ENCODE peak calls at places on chromosomes 16 and 17, in six cellular contexts. One of them, this sample, is unnamed.

GRCh38 chr16:46972429-46972970 is 974 bp downstream of the DNAJA2 start:
- DNase-seq in tibial artery: no peak
- DNase-seq in kidney epithelial cell: no peak
- DNase-seq in Karpas-422: peak
- DNase-seq in fibroblast of pulmonary artery: no peak
- DNase-seq in coronary artery: no peak
- DNase-seq in this sample: peak

GRCh38 chr17:75125984-75126383 is 5.6 kb downstream of the NT5C start:
- DNase-seq in tibial artery: no peak
- DNase-seq in kidney epithelial cell: no peak
- DNase-seq in Karpas-422: peak
- DNase-seq in fibroblast of pulmonary artery: no peak
- DNase-seq in coronary artery: no peak
- DNase-seq in this sample: peak

GRCh38 chr16:5633845-5634440 is 536.3 kb upstream of the EEF2KMT start:
- DNase-seq in tibial artery: no peak
- DNase-seq in kidney epithelial cell: no peak
- DNase-seq in Karpas-422: peak
- DNase-seq in fibroblast of pulmonary artery: peak
- DNase-seq in coronary artery: no peak
- DNase-seq in this sample: peak

GRCh38 chr16:57814896-57815295 is 12.6 kb upstream of the KIFC3 start:
- DNase-seq in tibial artery: no peak
- DNase-seq in kidney epithelial cell: no peak
- DNase-seq in Karpas-422: no peak
- DNase-seq in fibroblast of pulmonary artery: no peak
- DNase-seq in coronary artery: no peak
- DNase-seq in this sample: no peak

GRCh38 chr17:61254894-61255293 is 144.7 kb upstream of the TBX2 start:
- DNase-seq in tibial artery: no peak
- DNase-seq in kidney epithelial cell: no peak
- DNase-seq in Karpas-422: no peak
- DNase-seq in fibroblast of pulmonary artery: no peak
- DNase-seq in coronary artery: no peak
- DNase-seq in this sample: no peak

GRCh38 chr17:794876-795275 is 12.7 kb downstream of the MRM3 start:
- DNase-seq in tibial artery: peak
- DNase-seq in kidney epithelial cell: no peak
- DNase-seq in Karpas-422: no peak
- DNase-seq in fibroblast of pulmonary artery: peak
- DNase-seq in coronary artery: peak
- DNase-seq in this sample: peak

GRCh38 chr16:88505405-88506082 is 52.5 kb downstream of the ZFPM1 start:
- DNase-seq in tibial artery: no peak
- DNase-seq in kidney epithelial cell: no peak
- DNase-seq in Karpas-422: peak
- DNase-seq in fibroblast of pulmonary artery: peak
- DNase-seq in coronary artery: no peak
- DNase-seq in this sample: peak

GRCh38 chr16:2250652-2251280 is 621 bp downstream of the ECI1 start:
- DNase-seq in tibial artery: no peak
- DNase-seq in kidney epithelial cell: no peak
- DNase-seq in Karpas-422: no peak
- DNase-seq in fibroblast of pulmonary artery: peak
- DNase-seq in coronary artery: no peak
- DNase-seq in this sample: no peak

GRCh38 chr16:21663889-21664647 is at the start of gene OTOA:
- DNase-seq in tibial artery: no peak
- DNase-seq in kidney epithelial cell: no peak
- DNase-seq in Karpas-422: no peak
- DNase-seq in fibroblast of pulmonary artery: no peak
- DNase-seq in coronary artery: no peak
- DNase-seq in this sample: no peak

GRCh38 chr16:89155851-89156739 is 15.5 kb upstream of the CDH15 start:
- DNase-seq in tibial artery: no peak
- DNase-seq in kidney epithelial cell: no peak
- DNase-seq in Karpas-422: no peak
- DNase-seq in fibroblast of pulmonary artery: no peak
- DNase-seq in coronary artery: no peak
- DNase-seq in this sample: peak

GRCh38 chr16:23682181-23682580 is 3.5 kb downstream of the PLK1 start:
- DNase-seq in tibial artery: no peak
- DNase-seq in kidney epithelial cell: no peak
- DNase-seq in Karpas-422: no peak
- DNase-seq in fibroblast of pulmonary artery: peak
- DNase-seq in coronary artery: no peak
- DNase-seq in this sample: no peak

GRCh38 chr16:53176434-53176833 is 121.6 kb downstream of the CHD9 start:
- DNase-seq in tibial artery: no peak
- DNase-seq in kidney epithelial cell: no peak
- DNase-seq in Karpas-422: no peak
- DNase-seq in fibroblast of pulmonary artery: no peak
- DNase-seq in coronary artery: no peak
- DNase-seq in this sample: no peak

GRCh38 chr17:74736423-74737298 is at the start of gene RAB37:
- DNase-seq in tibial artery: no peak
- DNase-seq in kidney epithelial cell: no peak
- DNase-seq in Karpas-422: peak
- DNase-seq in fibroblast of pulmonary artery: no peak
- DNase-seq in coronary artery: peak
- DNase-seq in this sample: peak

GRCh38 chr16:11585460-11586374 is 1.0 kb downstream of the LITAF start:
- DNase-seq in tibial artery: no peak
- DNase-seq in kidney epithelial cell: no peak
- DNase-seq in Karpas-422: peak
- DNase-seq in fibroblast of pulmonary artery: no peak
- DNase-seq in coronary artery: peak
- DNase-seq in this sample: peak

GRCh38 chr17:58232707-58233156 is 5.7 kb upstream of the LPO start:
- DNase-seq in tibial artery: no peak
- DNase-seq in kidney epithelial cell: peak
- DNase-seq in Karpas-422: peak
- DNase-seq in fibroblast of pulmonary artery: peak
- DNase-seq in coronary artery: peak
- DNase-seq in this sample: no peak

GRCh38 chr17:12041316-12041715 is 20.6 kb downstream of the MAP2K4 start:
- DNase-seq in tibial artery: no peak
- DNase-seq in kidney epithelial cell: peak
- DNase-seq in Karpas-422: no peak
- DNase-seq in fibroblast of pulmonary artery: peak
- DNase-seq in coronary artery: no peak
- DNase-seq in this sample: no peak

GRCh38 chr17:17567631-17568030 is 23.9 kb downstream of the PEMT start:
- DNase-seq in tibial artery: peak
- DNase-seq in kidney epithelial cell: no peak
- DNase-seq in Karpas-422: no peak
- DNase-seq in fibroblast of pulmonary artery: peak
- DNase-seq in coronary artery: peak
- DNase-seq in this sample: no peak

GRCh38 chr17:39660011-39660360 is 5.2 kb upstream of the TCAP start:
- DNase-seq in tibial artery: no peak
- DNase-seq in kidney epithelial cell: no peak
- DNase-seq in Karpas-422: no peak
- DNase-seq in fibroblast of pulmonary artery: no peak
- DNase-seq in coronary artery: no peak
- DNase-seq in this sample: no peak

GRCh38 chr16:71409038-71409775 is 32.6 kb downstream of the TLE7 start:
- DNase-seq in tibial artery: no peak
- DNase-seq in kidney epithelial cell: no peak
- DNase-seq in Karpas-422: no peak
- DNase-seq in fibroblast of pulmonary artery: peak
- DNase-seq in coronary artery: no peak
- DNase-seq in this sample: no peak

GRCh38 chr17:38673714-38674012 is 1.1 kb downstream of the EPOP start:
- DNase-seq in tibial artery: no peak
- DNase-seq in kidney epithelial cell: no peak
- DNase-seq in Karpas-422: no peak
- DNase-seq in fibroblast of pulmonary artery: no peak
- DNase-seq in coronary artery: no peak
- DNase-seq in this sample: no peak

GRCh38 chr17:21268596-21269188 is 15.5 kb upstream of the NATD1 start:
- DNase-seq in tibial artery: no peak
- DNase-seq in kidney epithelial cell: no peak
- DNase-seq in Karpas-422: no peak
- DNase-seq in fibroblast of pulmonary artery: no peak
- DNase-seq in coronary artery: no peak
- DNase-seq in this sample: no peak

GRCh38 chr17:42313773-42314566 is 25.7 kb downstream of the STAT5A start:
- DNase-seq in tibial artery: no peak
- DNase-seq in kidney epithelial cell: no peak
- DNase-seq in Karpas-422: no peak
- DNase-seq in fibroblast of pulmonary artery: no peak
- DNase-seq in coronary artery: no peak
- DNase-seq in this sample: no peak

GRCh38 chr17:4974064-4974670 is 6.5 kb upstream of the SPAG7 start:
- DNase-seq in tibial artery: no peak
- DNase-seq in kidney epithelial cell: no peak
- DNase-seq in Karpas-422: no peak
- DNase-seq in fibroblast of pulmonary artery: no peak
- DNase-seq in coronary artery: no peak
- DNase-seq in this sample: no peak

GRCh38 chr17:80738020-80738380 is 193.4 kb downstream of the RPTOR start:
- DNase-seq in tibial artery: no peak
- DNase-seq in kidney epithelial cell: no peak
- DNase-seq in Karpas-422: peak
- DNase-seq in fibroblast of pulmonary artery: no peak
- DNase-seq in coronary artery: no peak
- DNase-seq in this sample: peak
- H3K4me3 ChIP-seq in tibial artery: no peak
- H3K4me3 ChIP-seq in kidney epithelial cell: no peak
- H3K4me3 ChIP-seq in Karpas-422: peak
- H3K4me3 ChIP-seq in fibroblast of pulmonary artery: no peak
- H3K4me3 ChIP-seq in coronary artery: no peak
- H3K4me3 ChIP-seq in this sample: peak

GRCh38 chr17:78896834-78897638 is 6.0 kb downstream of the CEP295NL start:
- DNase-seq in tibial artery: no peak
- DNase-seq in kidney epithelial cell: no peak
- DNase-seq in Karpas-422: no peak
- DNase-seq in fibroblast of pulmonary artery: no peak
- DNase-seq in coronary artery: no peak
- DNase-seq in this sample: no peak

GRCh38 chr17:78898075-78898836 is 4.7 kb downstream of the CEP295NL start:
- DNase-seq in tibial artery: no peak
- DNase-seq in kidney epithelial cell: no peak
- DNase-seq in Karpas-422: no peak
- DNase-seq in fibroblast of pulmonary artery: no peak
- DNase-seq in coronary artery: no peak
- DNase-seq in this sample: no peak

GRCh38 chr17:78895322-78895721 is 7.7 kb downstream of the CEP295NL start:
- DNase-seq in tibial artery: no peak
- DNase-seq in kidney epithelial cell: no peak
- DNase-seq in Karpas-422: no peak
- DNase-seq in fibroblast of pulmonary artery: no peak
- DNase-seq in coronary artery: no peak
- DNase-seq in this sample: no peak

GRCh38 chr17:78897639-78897996 is 5.4 kb downstream of the CEP295NL start:
- DNase-seq in tibial artery: no peak
- DNase-seq in kidney epithelial cell: no peak
- DNase-seq in Karpas-422: no peak
- DNase-seq in fibroblast of pulmonary artery: no peak
- DNase-seq in coronary artery: no peak
- DNase-seq in this sample: no peak

DNA sequence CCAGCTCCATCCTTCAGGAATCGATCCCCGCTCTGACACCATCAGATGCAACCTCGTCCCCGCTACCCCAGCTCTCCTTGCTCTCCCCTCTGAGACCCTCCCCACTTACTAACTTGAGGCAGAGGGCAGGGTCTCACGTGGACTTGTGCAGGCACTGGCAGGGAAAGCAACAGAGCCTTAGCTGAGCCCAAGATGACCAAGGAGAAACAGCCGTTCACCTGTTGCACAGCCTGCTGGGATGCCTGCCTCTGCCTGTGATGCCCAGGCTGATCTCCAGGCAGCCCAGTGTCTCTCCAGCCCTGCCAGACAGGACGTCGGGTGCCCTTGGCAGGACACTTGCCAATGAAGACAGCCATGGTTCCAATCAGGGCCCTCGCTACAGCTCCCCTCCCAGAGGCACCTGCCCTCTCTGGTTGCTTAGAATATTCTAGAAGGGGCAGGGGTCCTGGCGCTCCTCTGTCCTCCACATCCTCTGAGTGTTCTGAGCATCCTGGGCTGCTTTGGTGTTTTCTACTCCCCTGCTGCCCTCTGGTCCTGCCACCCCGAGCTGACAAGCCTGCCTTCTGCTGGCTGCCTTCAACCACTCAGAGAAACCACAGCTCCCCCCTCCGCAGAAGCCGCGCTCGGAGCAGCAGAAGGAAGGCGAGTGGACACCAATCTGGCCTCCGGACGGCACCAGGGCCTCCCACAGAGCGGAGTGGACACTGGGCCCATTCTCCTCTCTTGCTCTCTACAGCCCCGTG is 6.7 kb downstream of the CEP295NL start:
- DNase-seq in tibial artery: no peak
- DNase-seq in kidney epithelial cell: no peak
- DNase-seq in Karpas-422: no peak
- DNase-seq in fibroblast of pulmonary artery: no peak
- DNase-seq in coronary artery: no peak
- DNase-seq in this sample: no peak
- H3K4me3 ChIP-seq in tibial artery: no peak
- H3K4me3 ChIP-seq in kidney epithelial cell: no peak
- H3K4me3 ChIP-seq in Karpas-422: no peak
- H3K4me3 ChIP-seq in fibroblast of pulmonary artery: no peak
- H3K4me3 ChIP-seq in coronary artery: peak
- H3K4me3 ChIP-seq in this sample: no peak

DNA sequence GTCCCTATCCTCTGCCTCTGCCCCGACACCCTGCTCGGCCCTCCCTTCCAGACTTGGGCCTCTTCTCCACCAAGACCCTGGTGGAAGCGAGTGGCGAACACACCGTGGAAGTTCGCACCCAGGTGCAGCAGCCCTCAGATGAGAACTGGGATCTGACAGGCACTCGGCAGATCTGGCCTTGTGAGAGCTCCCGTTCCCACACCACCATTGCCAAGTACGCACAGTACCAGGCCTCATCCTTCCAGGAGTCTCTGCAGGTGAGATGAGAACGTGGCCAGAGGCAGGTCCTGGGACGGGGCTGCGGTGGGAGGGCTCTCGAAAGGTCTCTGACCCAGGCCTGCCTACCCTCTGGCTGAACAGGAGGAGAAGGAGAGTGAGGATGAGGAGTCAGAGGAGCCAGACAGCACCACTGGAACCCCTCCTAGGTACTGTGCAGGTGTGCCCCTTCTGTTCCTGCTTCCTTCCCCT is 3.9 kb upstream of the TMEM88 start:
- DNase-seq in tibial artery: peak
- DNase-seq in kidney epithelial cell: no peak
- DNase-seq in Karpas-422: no peak
- DNase-seq in fibroblast of pulmonary artery: no peak
- DNase-seq in coronary artery: no peak
- DNase-seq in this sample: no peak
- H3K4me3 ChIP-seq in tibial artery: no peak
- H3K4me3 ChIP-seq in kidney epithelial cell: no peak
- H3K4me3 ChIP-seq in Karpas-422: peak
- H3K4me3 ChIP-seq in fibroblast of pulmonary artery: no peak
- H3K4me3 ChIP-seq in coronary artery: no peak
- H3K4me3 ChIP-seq in this sample: peak

GRCh38 chr17:63676540-63676933 is 23.4 kb downstream of the LIMD2 start:
- DNase-seq in tibial artery: no peak
- DNase-seq in kidney epithelial cell: no peak
- DNase-seq in Karpas-422: no peak
- DNase-seq in fibroblast of pulmonary artery: no peak
- DNase-seq in coronary artery: no peak
- DNase-seq in this sample: no peak
- H3K4me3 ChIP-seq in tibial artery: no peak
- H3K4me3 ChIP-seq in kidney epithelial cell: no peak
- H3K4me3 ChIP-seq in Karpas-422: no peak
- H3K4me3 ChIP-seq in fibroblast of pulmonary artery: no peak
- H3K4me3 ChIP-seq in coronary artery: no peak
- H3K4me3 ChIP-seq in this sample: no peak

This sample was measured in OCI-LY7.